ENCODE peak calls at places on chromosomes 5 and 9, in six cellular contexts. P is A549, T is cardiac muscle cell, I is HuH-7.5, U is hypothalamus, V is nephron progenitor cell. E is an unnamed sample.

GRCh38 chr5:160831801-160832200 is 20.2 kb downstream of the ATP10B start:
- DNase-seq in P (no peak), T (no peak), I (no peak), U (no peak), V (no peak), E (no peak)

GRCh38 chr5:150641826-150642566 is 1.5 kb downstream of the SYNPO start:
- DNase-seq in P (no peak), T (no peak), I (no peak), U (no peak), V (no peak), E (no peak)

GRCh38 chr5:129460951-129461815 is 1.1 kb downstream of the ADAMTS19 start:
- DNase-seq in P (peak; percentile 28), T (peak; percentile 88), I (peak; percentile 70), U (no peak), V (peak; percentile 74), E (peak; percentile 14)

GRCh38 chr5:151223447-151224264 is at the start of gene CCDC69:
- DNase-seq in P (peak; percentile 91), T (peak; percentile 88), I (peak; percentile 66), U (peak; percentile 8), V (peak; percentile 80), E (peak; percentile 71)

GRCh38 chr9:135583686-135584011 is 22.1 kb downstream of the PAEP start:
- DNase-seq in P (no peak), T (no peak), I (no peak), U (no peak), V (no peak), E (no peak)

GRCh38 chr5:141409598-141410306 is 1.9 kb downstream of the PCDHGB6 start:
- DNase-seq in P (no peak), T (no peak), I (no peak), U (no peak), V (no peak), E (no peak)

GRCh38 chr5:15483348-15484090 is 16.5 kb upstream of the FBXL7 start:
- DNase-seq in P (no peak), T (peak; percentile 22), I (no peak), U (no peak), V (no peak), E (no peak)

GRCh38 chr5:569868-570361 is 42.2 kb upstream of the CEP72 start:
- DNase-seq in P (no peak), T (no peak), I (no peak), U (no peak), V (no peak), E (no peak)

GRCh38 chr5:143922718-143923117 is 110.8 kb downstream of the HMHB1 start:
- DNase-seq in P (no peak), T (no peak), I (no peak), U (no peak), V (no peak), E (no peak)

GRCh38 chr5:139642213-139642612 is 5.9 kb upstream of the CXXC5 start:
- DNase-seq in P (no peak), T (no peak), I (no peak), U (no peak), V (no peak), E (no peak)

GRCh38 chr9:101738566-101739183 is at the start of gene GRIN3A:
- DNase-seq in P (peak; percentile 6), T (peak; percentile 21), I (no peak), U (peak; percentile 4), V (peak; percentile 61), E (peak; percentile 2)

GRCh38 chr5:71836084-71836483 is 117.0 kb downstream of the CARTPT start:
- DNase-seq in P (peak; percentile 10), T (no peak), I (no peak), U (no peak), V (no peak), E (peak; percentile 20)

GRCh38 chr9:128558431-128559310 is 6.3 kb downstream of the SPTAN1 start:
- DNase-seq in P (no peak), T (peak; percentile 62), I (peak; percentile 54), U (peak; percentile 15), V (peak; percentile 26), E (peak; percentile 87)

GRCh38 chr5:144142030-144142825 is 28.2 kb downstream of the YIPF5 start:
- DNase-seq in P (peak; percentile 44), T (peak; percentile 47), I (peak; percentile 3), U (no peak), V (no peak), E (peak; percentile 67)

GRCh38 chr5:76978869-76979268 is 26.0 kb downstream of the CRHBP start:
- DNase-seq in P (no peak), T (no peak), I (no peak), U (no peak), V (no peak), E (no peak)

GRCh38 chr5:98307811-98308210 is 465.7 kb upstream of the RGMB start:
- DNase-seq in P (no peak), T (no peak), I (no peak), U (no peak), V (no peak), E (peak; percentile 11)

GRCh38 chr5:115262066-115262404 is 642 bp downstream of the PGGT1B start:
- DNase-seq in P (peak; percentile 10), T (peak; percentile 25), I (no peak), U (no peak), V (no peak), E (peak; percentile 30)

GRCh38 chr5:150618188-150618587 is 22.3 kb upstream of the SYNPO start:
- DNase-seq in P (no peak), T (no peak), I (no peak), U (no peak), V (no peak), E (no peak)

GRCh38 chr5:154514331-154514730 is 36.3 kb upstream of the HAND1 start:
- DNase-seq in P (no peak), T (no peak), I (no peak), U (no peak), V (no peak), E (no peak)

GRCh38 chr9:70539007-70539406 is 124.5 kb upstream of the KLF9 start:
- DNase-seq in P (no peak), T (peak; percentile 12), I (no peak), U (no peak), V (no peak), E (no peak)

GRCh38 chr9:92176068-92176799 is 61.0 kb upstream of the SPTLC1 start:
- DNase-seq in P (no peak), T (no peak), I (no peak), U (no peak), V (no peak), E (no peak)

GRCh38 chr5:113090336-113091106 is 113.9 kb downstream of the DCP2 start:
- DNase-seq in P (no peak), T (no peak), I (no peak), U (no peak), V (no peak), E (peak; percentile 13)

GRCh38 chr9:121399883-121400607 is 30.0 kb upstream of the STOM start:
- DNase-seq in P (peak; percentile 40), T (peak; percentile 75), I (peak; percentile 13), U (no peak), V (peak; percentile 12), E (peak; percentile 74)

GRCh38 chr9:35689601-35690446 is at the start of gene TPM2:
- DNase-seq in P (peak; percentile 70), T (peak; percentile 93), I (peak; percentile 53), U (no peak), V (peak; percentile 64), E (peak; percentile 18)

GRCh38 chr5:150473673-150474358 is 24.3 kb upstream of the RPS14 start:
- DNase-seq in P (no peak), T (peak; percentile 75), I (no peak), U (no peak), V (no peak), E (no peak)